ENCODE peak calls at places on chromosome 4, in six cellular contexts. O is ELR, I is H7, N is H54, P is EL, K is cardiac septum. H is an unnamed sample.

GRCh38 chr4:71093745-71094144 is 100.3 kb downstream of the DCK start:
- DNase-seq in K (no peak), P (no peak), N (no peak), O (no peak), I (no peak), H (no peak)

GRCh38 chr4:105196523-105197145 is 50.0 kb downstream of the TET2 start:
- DNase-seq in P (peak; percentile 26), K (no peak), I (no peak), N (no peak), O (peak; percentile 40), H (no peak)

GRCh38 chr4:101274888-101275752 is 72.2 kb downstream of the PPP3CA start:
- DNase-seq in N (no peak), O (no peak), P (no peak), I (no peak), K (no peak), H (no peak)

GRCh38 chr4:136106753-136107152 is 1425.5 kb downstream of the PCDH18 start:
- DNase-seq in O (no peak), I (peak; percentile 2), P (no peak), N (no peak), K (no peak), H (no peak)

GRCh38 chr4:10460313-10461047 is 3.3 kb upstream of the ZNF518B start:
- DNase-seq in O (no peak), N (no peak), P (no peak), I (no peak), K (no peak), H (no peak)

GRCh38 chr4:832536-832935 is 6.6 kb upstream of the CPLX1 start:
- DNase-seq in N (no peak), O (no peak), K (no peak), I (peak; percentile 67), P (no peak), H (no peak)

GRCh38 chr4:39614487-39615162 is 24.0 kb downstream of the SMIM14 start:
- DNase-seq in I (no peak), K (no peak), N (no peak), O (peak; percentile 72), P (peak; percentile 62), H (no peak)

GRCh38 chr4:81984746-81985145 is 389.0 kb downstream of the HNRNPD start:
- DNase-seq in P (no peak), O (no peak), I (no peak), K (no peak), N (no peak), H (no peak)

GRCh38 chr4:3829954-3830773 is 64.0 kb downstream of the ADRA2C start:
- DNase-seq in O (no peak), K (no peak), I (peak; percentile 92), N (no peak), P (no peak), H (peak; percentile 71)

H was measured in D721Med.